ENCODE peak calls at places on chromosomes 16 and 17, in eight cellular contexts. One of them, this sample, is unnamed.

GRCh38 chr17:37530420-37530819 is 40.7 kb downstream of the DUSP14 start:
- DNase-seq in CD4-positive, alpha-beta memory T cell: no peak
- DNase-seq in brain microvascular endothelial cell: no peak
- DNase-seq in BJ: no peak
- DNase-seq in mammary epithelial cell: no peak
- DNase-seq in body of pancreas: no peak
- DNase-seq in astrocyte of the spinal cord: no peak
- DNase-seq in HCT116: no peak
- DNase-seq in this sample: no peak

GRCh38 chr17:35716897-35717839 is 14.3 kb upstream of the RASL10B start:
- DNase-seq in brain microvascular endothelial cell: no peak
- DNase-seq in body of pancreas: peak
- DNase-seq in mammary epithelial cell: no peak
- DNase-seq in HCT116: no peak
- DNase-seq in CD4-positive, alpha-beta memory T cell: no peak
- DNase-seq in astrocyte of the spinal cord: peak
- DNase-seq in BJ: peak
- DNase-seq in this sample: peak

GRCh38 chr16:86885139-86885538 is 306.8 kb downstream of the FOXL1 start:
- DNase-seq in CD4-positive, alpha-beta memory T cell: no peak
- DNase-seq in body of pancreas: no peak
- DNase-seq in brain microvascular endothelial cell: no peak
- DNase-seq in astrocyte of the spinal cord: no peak
- DNase-seq in HCT116: no peak
- DNase-seq in mammary epithelial cell: no peak
- DNase-seq in BJ: no peak
- DNase-seq in this sample: no peak

GRCh38 chr17:37708008-37708615 is 36.7 kb downstream of the HNF1B start:
- DNase-seq in mammary epithelial cell: no peak
- DNase-seq in astrocyte of the spinal cord: no peak
- DNase-seq in BJ: no peak
- DNase-seq in body of pancreas: peak
- DNase-seq in CD4-positive, alpha-beta memory T cell: no peak
- DNase-seq in HCT116: no peak
- DNase-seq in brain microvascular endothelial cell: no peak
- DNase-seq in this sample: no peak

GRCh38 chr17:8315740-8316217 is 5.7 kb downstream of the ARHGEF15 start:
- DNase-seq in brain microvascular endothelial cell: no peak
- DNase-seq in mammary epithelial cell: no peak
- DNase-seq in astrocyte of the spinal cord: no peak
- DNase-seq in HCT116: no peak
- DNase-seq in CD4-positive, alpha-beta memory T cell: no peak
- DNase-seq in body of pancreas: no peak
- DNase-seq in BJ: no peak
- DNase-seq in this sample: no peak

GRCh38 chr17:2694381-2695242 is 17.0 kb downstream of the CLUH start:
- DNase-seq in mammary epithelial cell: no peak
- DNase-seq in BJ: no peak
- DNase-seq in body of pancreas: no peak
- DNase-seq in CD4-positive, alpha-beta memory T cell: no peak
- DNase-seq in brain microvascular endothelial cell: no peak
- DNase-seq in astrocyte of the spinal cord: no peak
- DNase-seq in HCT116: no peak
- DNase-seq in this sample: no peak

GRCh38 chr16:55944377-55944802 is 69.2 kb upstream of the CES5A start:
- DNase-seq in HCT116: peak
- DNase-seq in brain microvascular endothelial cell: peak
- DNase-seq in astrocyte of the spinal cord: peak
- DNase-seq in BJ: no peak
- DNase-seq in mammary epithelial cell: peak
- DNase-seq in CD4-positive, alpha-beta memory T cell: peak
- DNase-seq in body of pancreas: peak
- DNase-seq in this sample: peak

GRCh38 chr16:3625911-3626732 is 14.7 kb upstream of the SLX4 start:
- DNase-seq in BJ: no peak
- DNase-seq in HCT116: no peak
- DNase-seq in mammary epithelial cell: no peak
- DNase-seq in CD4-positive, alpha-beta memory T cell: peak
- DNase-seq in body of pancreas: no peak
- DNase-seq in brain microvascular endothelial cell: no peak
- DNase-seq in astrocyte of the spinal cord: no peak
- DNase-seq in this sample: peak

GRCh38 chr16:67396159-67396774 is 3.0 kb upstream of the TPPP3 start:
- DNase-seq in BJ: peak
- DNase-seq in body of pancreas: peak
- DNase-seq in astrocyte of the spinal cord: peak
- DNase-seq in CD4-positive, alpha-beta memory T cell: no peak
- DNase-seq in HCT116: peak
- DNase-seq in brain microvascular endothelial cell: peak
- DNase-seq in mammary epithelial cell: peak
- DNase-seq in this sample: peak

GRCh38 chr16:86635181-86635580 is 56.8 kb downstream of the FOXL1 start:
- DNase-seq in BJ: no peak
- DNase-seq in CD4-positive, alpha-beta memory T cell: no peak
- DNase-seq in brain microvascular endothelial cell: peak
- DNase-seq in HCT116: no peak
- DNase-seq in astrocyte of the spinal cord: peak
- DNase-seq in mammary epithelial cell: no peak
- DNase-seq in body of pancreas: no peak
- DNase-seq in this sample: peak

GRCh38 chr16:50821586-50821985 is 79.7 kb downstream of the CYLD start:
- DNase-seq in CD4-positive, alpha-beta memory T cell: no peak
- DNase-seq in mammary epithelial cell: no peak
- DNase-seq in BJ: no peak
- DNase-seq in HCT116: peak
- DNase-seq in body of pancreas: no peak
- DNase-seq in brain microvascular endothelial cell: no peak
- DNase-seq in astrocyte of the spinal cord: no peak
- DNase-seq in this sample: no peak

GRCh38 chr17:82107341-82107860 is 9.4 kb upstream of the FASN start:
- DNase-seq in BJ: no peak
- DNase-seq in HCT116: no peak
- DNase-seq in mammary epithelial cell: no peak
- DNase-seq in astrocyte of the spinal cord: no peak
- DNase-seq in brain microvascular endothelial cell: no peak
- DNase-seq in CD4-positive, alpha-beta memory T cell: no peak
- DNase-seq in body of pancreas: no peak
- DNase-seq in this sample: no peak

GRCh38 chr17:82105417-82105881 is 7.4 kb upstream of the FASN start:
- DNase-seq in BJ: no peak
- DNase-seq in HCT116: no peak
- DNase-seq in brain microvascular endothelial cell: no peak
- DNase-seq in body of pancreas: no peak
- DNase-seq in mammary epithelial cell: no peak
- DNase-seq in CD4-positive, alpha-beta memory T cell: no peak
- DNase-seq in astrocyte of the spinal cord: no peak
- DNase-seq in this sample: no peak

GRCh38 chr17:82104797-82105416 is 6.9 kb upstream of the FASN start:
- DNase-seq in body of pancreas: no peak
- DNase-seq in HCT116: no peak
- DNase-seq in astrocyte of the spinal cord: no peak
- DNase-seq in CD4-positive, alpha-beta memory T cell: no peak
- DNase-seq in brain microvascular endothelial cell: no peak
- DNase-seq in mammary epithelial cell: no peak
- DNase-seq in BJ: no peak
- DNase-seq in this sample: no peak

GRCh38 chr17:82106697-82107305 is 8.8 kb upstream of the FASN start:
- DNase-seq in BJ: no peak
- DNase-seq in body of pancreas: no peak
- DNase-seq in astrocyte of the spinal cord: no peak
- DNase-seq in brain microvascular endothelial cell: no peak
- DNase-seq in CD4-positive, alpha-beta memory T cell: no peak
- DNase-seq in mammary epithelial cell: no peak
- DNase-seq in HCT116: no peak
- DNase-seq in this sample: no peak

GRCh38 chr17:82105882-82106696 is 8.1 kb upstream of the FASN start:
- DNase-seq in mammary epithelial cell: peak
- DNase-seq in astrocyte of the spinal cord: peak
- DNase-seq in CD4-positive, alpha-beta memory T cell: peak
- DNase-seq in brain microvascular endothelial cell: peak
- DNase-seq in BJ: no peak
- DNase-seq in HCT116: peak
- DNase-seq in body of pancreas: peak
- DNase-seq in this sample: peak
- H3K4me3 ChIP-seq in mammary epithelial cell: peak
- H3K4me3 ChIP-seq in astrocyte of the spinal cord: no peak
- H3K4me3 ChIP-seq in CD4-positive, alpha-beta memory T cell: peak
- H3K4me3 ChIP-seq in brain microvascular endothelial cell: no peak
- H3K4me3 ChIP-seq in BJ: no peak
- H3K4me3 ChIP-seq in HCT116: peak
- H3K4me3 ChIP-seq in body of pancreas: no peak
- H3K4me3 ChIP-seq in this sample: no peak

DNA sequence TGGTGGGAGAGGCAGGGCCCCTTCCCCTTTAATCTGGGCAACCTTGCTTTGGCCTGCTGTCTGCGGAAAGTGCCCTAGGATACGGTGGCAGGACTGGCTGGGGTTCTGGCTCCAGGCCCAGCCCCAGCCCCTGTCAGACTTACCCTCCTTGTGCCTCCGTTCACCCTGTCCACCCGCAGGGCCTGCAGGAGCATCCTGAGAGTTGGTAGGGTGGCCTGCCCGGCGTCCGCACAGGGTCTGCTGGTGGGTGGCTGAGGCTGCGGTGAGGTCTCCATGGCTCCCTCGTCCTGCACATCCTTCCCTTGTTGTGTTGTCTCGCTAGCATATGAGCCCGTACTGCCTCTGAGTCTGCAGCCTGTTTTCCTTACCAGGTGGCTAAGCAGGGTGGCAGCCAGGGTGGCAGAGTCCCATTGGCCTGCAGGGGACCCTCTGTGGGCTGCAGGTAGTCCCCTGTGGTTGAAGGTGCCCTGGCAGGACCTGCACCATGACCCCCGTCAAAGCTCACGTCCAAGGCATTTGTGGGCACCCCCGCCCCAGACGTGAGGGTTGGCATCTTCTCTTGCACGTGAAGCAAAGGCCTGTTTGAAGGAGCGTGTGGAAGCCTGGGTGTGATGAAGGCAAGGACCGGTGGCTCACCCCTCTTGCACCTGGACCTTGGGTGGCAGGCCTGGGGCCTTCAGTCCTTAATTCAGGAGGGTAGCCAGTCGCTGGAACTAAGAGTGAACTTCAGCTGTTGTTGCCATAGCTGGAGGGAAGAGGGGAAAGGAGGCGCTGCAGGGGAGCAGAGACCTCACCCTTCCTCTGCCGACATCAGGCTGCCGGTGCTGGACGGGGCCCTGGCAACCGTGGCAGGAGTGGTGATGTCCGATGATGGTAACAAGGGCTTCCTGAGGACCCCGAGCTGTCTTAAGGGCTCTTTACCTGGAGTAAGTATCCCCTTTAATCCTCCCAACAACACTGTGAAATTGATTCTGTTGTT is 293.7 kb downstream of the SEC14L1 start:
- DNase-seq in mammary epithelial cell: no peak
- DNase-seq in astrocyte of the spinal cord: no peak
- DNase-seq in BJ: no peak
- DNase-seq in CD4-positive, alpha-beta memory T cell: no peak
- DNase-seq in HCT116: no peak
- DNase-seq in brain microvascular endothelial cell: no peak
- DNase-seq in body of pancreas: no peak
- DNase-seq in this sample: no peak
- H3K4me3 ChIP-seq in mammary epithelial cell: no peak
- H3K4me3 ChIP-seq in astrocyte of the spinal cord: no peak
- H3K4me3 ChIP-seq in BJ: no peak
- H3K4me3 ChIP-seq in CD4-positive, alpha-beta memory T cell: peak
- H3K4me3 ChIP-seq in HCT116: no peak
- H3K4me3 ChIP-seq in brain microvascular endothelial cell: no peak
- H3K4me3 ChIP-seq in body of pancreas: no peak
- H3K4me3 ChIP-seq in this sample: no peak

GRCh38 chr16:47971225-47971624 is 184.6 kb downstream of the ABCC12 start:
- DNase-seq in CD4-positive, alpha-beta memory T cell: no peak
- DNase-seq in astrocyte of the spinal cord: no peak
- DNase-seq in HCT116: no peak
- DNase-seq in BJ: no peak
- DNase-seq in brain microvascular endothelial cell: no peak
- DNase-seq in body of pancreas: no peak
- DNase-seq in mammary epithelial cell: no peak
- DNase-seq in this sample: no peak

GRCh38 chr16:47966325-47966724 is 189.5 kb downstream of the ABCC12 start:
- DNase-seq in body of pancreas: no peak
- DNase-seq in CD4-positive, alpha-beta memory T cell: no peak
- DNase-seq in BJ: no peak
- DNase-seq in mammary epithelial cell: peak
- DNase-seq in brain microvascular endothelial cell: no peak
- DNase-seq in HCT116: no peak
- DNase-seq in astrocyte of the spinal cord: no peak
- DNase-seq in this sample: no peak

GRCh38 chr16:47965439-47965838 is 190.4 kb downstream of the ABCC12 start:
- DNase-seq in body of pancreas: no peak
- DNase-seq in mammary epithelial cell: peak
- DNase-seq in BJ: no peak
- DNase-seq in astrocyte of the spinal cord: peak
- DNase-seq in HCT116: no peak
- DNase-seq in brain microvascular endothelial cell: peak
- DNase-seq in CD4-positive, alpha-beta memory T cell: no peak
- DNase-seq in this sample: no peak

GRCh38 chr16:47970291-47970931 is 185.4 kb downstream of the ABCC12 start:
- DNase-seq in HCT116: no peak
- DNase-seq in body of pancreas: no peak
- DNase-seq in brain microvascular endothelial cell: peak
- DNase-seq in BJ: no peak
- DNase-seq in mammary epithelial cell: peak
- DNase-seq in CD4-positive, alpha-beta memory T cell: no peak
- DNase-seq in astrocyte of the spinal cord: peak
- DNase-seq in this sample: peak

GRCh38 chr16:47967374-47967773 is 188.4 kb downstream of the ABCC12 start:
- DNase-seq in brain microvascular endothelial cell: no peak
- DNase-seq in BJ: no peak
- DNase-seq in astrocyte of the spinal cord: no peak
- DNase-seq in body of pancreas: no peak
- DNase-seq in HCT116: no peak
- DNase-seq in mammary epithelial cell: no peak
- DNase-seq in CD4-positive, alpha-beta memory T cell: no peak
- DNase-seq in this sample: no peak
- H3K4me3 ChIP-seq in brain microvascular endothelial cell: no peak
- H3K4me3 ChIP-seq in BJ: no peak
- H3K4me3 ChIP-seq in astrocyte of the spinal cord: no peak
- H3K4me3 ChIP-seq in body of pancreas: no peak
- H3K4me3 ChIP-seq in HCT116: no peak
- H3K4me3 ChIP-seq in mammary epithelial cell: no peak
- H3K4me3 ChIP-seq in CD4-positive, alpha-beta memory T cell: no peak
- H3K4me3 ChIP-seq in this sample: no peak

GRCh38 chr17:411416-412120 is 59.0 kb upstream of the RPH3AL start:
- DNase-seq in BJ: no peak
- DNase-seq in CD4-positive, alpha-beta memory T cell: no peak
- DNase-seq in brain microvascular endothelial cell: no peak
- DNase-seq in mammary epithelial cell: no peak
- DNase-seq in body of pancreas: no peak
- DNase-seq in HCT116: no peak
- DNase-seq in astrocyte of the spinal cord: no peak
- DNase-seq in this sample: no peak
- H3K4me3 ChIP-seq in BJ: no peak
- H3K4me3 ChIP-seq in CD4-positive, alpha-beta memory T cell: no peak
- H3K4me3 ChIP-seq in brain microvascular endothelial cell: peak
- H3K4me3 ChIP-seq in mammary epithelial cell: no peak
- H3K4me3 ChIP-seq in body of pancreas: no peak
- H3K4me3 ChIP-seq in HCT116: no peak
- H3K4me3 ChIP-seq in astrocyte of the spinal cord: no peak
- H3K4me3 ChIP-seq in this sample: no peak

DNA sequence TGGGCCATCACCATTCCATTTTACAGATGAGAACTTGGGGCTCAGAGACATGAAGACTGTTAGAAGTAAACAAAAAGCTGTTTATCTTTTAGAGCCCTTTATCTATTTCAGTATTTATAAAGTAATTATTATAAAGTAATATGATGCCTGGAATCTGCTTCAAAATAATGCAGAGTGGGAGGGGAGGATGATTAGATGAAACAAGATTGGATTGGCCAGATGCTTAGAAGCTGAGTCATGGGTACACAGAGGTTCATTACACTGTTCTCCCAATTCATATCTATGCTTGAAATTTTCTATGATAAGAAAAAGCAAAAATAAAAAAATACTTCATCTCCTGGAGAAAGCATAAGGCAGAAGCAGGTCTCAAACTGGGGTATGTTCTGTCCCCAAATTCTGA is 29.4 kb downstream of the TOM1L2 start:
- DNase-seq in brain microvascular endothelial cell: peak
- DNase-seq in BJ: no peak
- DNase-seq in CD4-positive, alpha-beta memory T cell: no peak
- DNase-seq in astrocyte of the spinal cord: no peak
- DNase-seq in body of pancreas: no peak
- DNase-seq in HCT116: no peak
- DNase-seq in mammary epithelial cell: peak
- DNase-seq in this sample: peak
- H3K4me3 ChIP-seq in brain microvascular endothelial cell: no peak
- H3K4me3 ChIP-seq in BJ: no peak
- H3K4me3 ChIP-seq in CD4-positive, alpha-beta memory T cell: no peak
- H3K4me3 ChIP-seq in astrocyte of the spinal cord: no peak
- H3K4me3 ChIP-seq in body of pancreas: no peak
- H3K4me3 ChIP-seq in HCT116: no peak
- H3K4me3 ChIP-seq in mammary epithelial cell: no peak
- H3K4me3 ChIP-seq in this sample: no peak

This sample was measured in cardiac fibroblast.